ENCODE peak calls at places on chromosomes 6 and 20, in four cellular contexts. One of them, this sample, is unnamed.

GRCh38 chr6:152651986-152652385 is 14.8 kb upstream of the SYNE1 start:
- DNase-seq in fibroblast of villous mesenchyme: no peak
- DNase-seq in glomerular endothelial cell: no peak
- DNase-seq in foreskin fibroblast: peak
- DNase-seq in this sample: no peak

GRCh38 chr6:55678330-55679224 is 99.6 kb upstream of the HMGCLL1 start:
- DNase-seq in fibroblast of villous mesenchyme: peak
- DNase-seq in glomerular endothelial cell: no peak
- DNase-seq in foreskin fibroblast: peak
- DNase-seq in this sample: no peak

GRCh38 chr20:49754596-49754995 is 40.9 kb upstream of the B4GALT5 start:
- DNase-seq in fibroblast of villous mesenchyme: no peak
- DNase-seq in foreskin fibroblast: no peak
- DNase-seq in glomerular endothelial cell: no peak
- DNase-seq in this sample: no peak

GRCh38 chr20:3788685-3789155 is 2.2 kb upstream of the CENPB start:
- DNase-seq in fibroblast of villous mesenchyme: no peak
- DNase-seq in glomerular endothelial cell: no peak
- DNase-seq in foreskin fibroblast: peak
- DNase-seq in this sample: no peak

GRCh38 chr20:32979201-32979998 is 24.8 kb downstream of the SUN5 start:
- DNase-seq in foreskin fibroblast: no peak
- DNase-seq in fibroblast of villous mesenchyme: no peak
- DNase-seq in glomerular endothelial cell: no peak
- DNase-seq in this sample: no peak

GRCh38 chr20:23331951-23332350 is 18.6 kb upstream of the NXT1 start:
- DNase-seq in glomerular endothelial cell: no peak
- DNase-seq in foreskin fibroblast: no peak
- DNase-seq in fibroblast of villous mesenchyme: no peak
- DNase-seq in this sample: no peak

GRCh38 chr6:74574794-74575193 is 631.1 kb downstream of the COL12A1 start:
- DNase-seq in foreskin fibroblast: peak
- DNase-seq in glomerular endothelial cell: no peak
- DNase-seq in fibroblast of villous mesenchyme: peak
- DNase-seq in this sample: no peak

GRCh38 chr20:17010181-17010580 is 216.7 kb upstream of the PCSK2 start:
- DNase-seq in glomerular endothelial cell: no peak
- DNase-seq in fibroblast of villous mesenchyme: no peak
- DNase-seq in foreskin fibroblast: no peak
- DNase-seq in this sample: no peak

GRCh38 chr6:145453376-145453775 is 281.9 kb downstream of the EPM2A start:
- DNase-seq in foreskin fibroblast: peak
- DNase-seq in glomerular endothelial cell: no peak
- DNase-seq in fibroblast of villous mesenchyme: peak
- DNase-seq in this sample: no peak

GRCh38 chr6:111657146-111657545 is 51.5 kb upstream of the TRAF3IP2 start:
- DNase-seq in foreskin fibroblast: peak
- DNase-seq in fibroblast of villous mesenchyme: peak
- DNase-seq in glomerular endothelial cell: peak
- DNase-seq in this sample: no peak

GRCh38 chr6:138403324-138403800 is 661 bp upstream of the HEBP2 start:
- DNase-seq in fibroblast of villous mesenchyme: peak
- DNase-seq in foreskin fibroblast: peak
- DNase-seq in glomerular endothelial cell: no peak
- DNase-seq in this sample: no peak

GRCh38 chr6:10215711-10216110 is 199.2 kb downstream of the TFAP2A start:
- DNase-seq in fibroblast of villous mesenchyme: no peak
- DNase-seq in glomerular endothelial cell: no peak
- DNase-seq in foreskin fibroblast: no peak
- DNase-seq in this sample: no peak

GRCh38 chr6:3766219-3766618 is 14.7 kb upstream of the PXDC1 start:
- DNase-seq in foreskin fibroblast: peak
- DNase-seq in fibroblast of villous mesenchyme: peak
- DNase-seq in glomerular endothelial cell: no peak
- DNase-seq in this sample: no peak

GRCh38 chr6:150452642-150453243 is 83.9 kb downstream of the IYD start:
- DNase-seq in foreskin fibroblast: no peak
- DNase-seq in fibroblast of villous mesenchyme: no peak
- DNase-seq in glomerular endothelial cell: peak
- DNase-seq in this sample: no peak

GRCh38 chr6:35817515-35817914 is 12.4 kb downstream of the LHFPL5 start:
- DNase-seq in foreskin fibroblast: no peak
- DNase-seq in glomerular endothelial cell: no peak
- DNase-seq in fibroblast of villous mesenchyme: no peak
- DNase-seq in this sample: no peak

GRCh38 chr6:163415620-163416379 is 1.3 kb downstream of the QKI start:
- DNase-seq in glomerular endothelial cell: no peak
- DNase-seq in fibroblast of villous mesenchyme: peak
- DNase-seq in foreskin fibroblast: peak
- DNase-seq in this sample: peak

GRCh38 chr20:3686867-3687321 is 5.1 kb upstream of the ADAM33 start:
- DNase-seq in foreskin fibroblast: peak
- DNase-seq in glomerular endothelial cell: no peak
- DNase-seq in fibroblast of villous mesenchyme: peak
- DNase-seq in this sample: no peak

GRCh38 chr6:145028144-145028818 is 707.0 kb downstream of the EPM2A start:
- DNase-seq in glomerular endothelial cell: peak
- DNase-seq in foreskin fibroblast: peak
- DNase-seq in fibroblast of villous mesenchyme: peak
- DNase-seq in this sample: no peak

GRCh38 chr6:31180500-31180899 is 10.0 kb upstream of the POU5F1 start:
- DNase-seq in foreskin fibroblast: peak
- DNase-seq in glomerular endothelial cell: no peak
- DNase-seq in fibroblast of villous mesenchyme: peak
- DNase-seq in this sample: peak

GRCh38 chr20:23727016-23727415 is 23.7 kb downstream of the CST1 start:
- DNase-seq in foreskin fibroblast: no peak
- DNase-seq in glomerular endothelial cell: no peak
- DNase-seq in fibroblast of villous mesenchyme: no peak
- DNase-seq in this sample: no peak

GRCh38 chr6:146337376-146337775 is 206.3 kb upstream of the RAB32 start:
- DNase-seq in fibroblast of villous mesenchyme: no peak
- DNase-seq in glomerular endothelial cell: no peak
- DNase-seq in foreskin fibroblast: no peak
- DNase-seq in this sample: no peak

GRCh38 chr6:40962241-40962640 is 76.8 kb downstream of the UNC5CL start:
- DNase-seq in glomerular endothelial cell: no peak
- DNase-seq in fibroblast of villous mesenchyme: peak
- DNase-seq in foreskin fibroblast: peak
- DNase-seq in this sample: no peak

GRCh38 chr6:147724454-147724853 is 216.0 kb downstream of the SAMD5 start:
- DNase-seq in foreskin fibroblast: no peak
- DNase-seq in fibroblast of villous mesenchyme: no peak
- DNase-seq in glomerular endothelial cell: no peak
- DNase-seq in this sample: no peak

GRCh38 chr6:168554472-168554871 is 113.5 kb downstream of the SMOC2 start:
- DNase-seq in glomerular endothelial cell: no peak
- DNase-seq in foreskin fibroblast: no peak
- DNase-seq in fibroblast of villous mesenchyme: no peak
- DNase-seq in this sample: no peak

GRCh38 chr6:41966961-41967311 is 25.3 kb upstream of the CCND3 start:
- DNase-seq in fibroblast of villous mesenchyme: peak
- DNase-seq in foreskin fibroblast: peak
- DNase-seq in glomerular endothelial cell: no peak
- DNase-seq in this sample: no peak

GRCh38 chr6:85321926-85322325 is 128.0 kb upstream of the NT5E start:
- DNase-seq in foreskin fibroblast: no peak
- DNase-seq in glomerular endothelial cell: no peak
- DNase-seq in fibroblast of villous mesenchyme: no peak
- DNase-seq in this sample: no peak

GRCh38 chr6:2876210-2877056 is 26.7 kb downstream of the SERPINB9 start:
- DNase-seq in foreskin fibroblast: peak
- DNase-seq in glomerular endothelial cell: peak
- DNase-seq in fibroblast of villous mesenchyme: peak
- DNase-seq in this sample: no peak

GRCh38 chr6:83019741-83020140 is 45.9 kb downstream of the UBE3D start:
- DNase-seq in fibroblast of villous mesenchyme: no peak
- DNase-seq in foreskin fibroblast: no peak
- DNase-seq in glomerular endothelial cell: no peak
- DNase-seq in this sample: no peak

GRCh38 chr6:38783436-38784228 is 68.5 kb downstream of the DNAH8 start:
- DNase-seq in glomerular endothelial cell: no peak
- DNase-seq in foreskin fibroblast: no peak
- DNase-seq in fibroblast of villous mesenchyme: no peak
- DNase-seq in this sample: no peak

GRCh38 chr20:48769111-48769879 is 58.5 kb downstream of the PREX1 start:
- DNase-seq in fibroblast of villous mesenchyme: peak
- DNase-seq in glomerular endothelial cell: no peak
- DNase-seq in foreskin fibroblast: no peak
- DNase-seq in this sample: peak

GRCh38 chr20:22350624-22351023 is 233.7 kb downstream of the FOXA2 start:
- DNase-seq in foreskin fibroblast: no peak
- DNase-seq in glomerular endothelial cell: no peak
- DNase-seq in fibroblast of villous mesenchyme: no peak
- DNase-seq in this sample: no peak

GRCh38 chr20:24633521-24633920 is 164.1 kb downstream of the SYNDIG1 start:
- DNase-seq in foreskin fibroblast: no peak
- DNase-seq in fibroblast of villous mesenchyme: no peak
- DNase-seq in glomerular endothelial cell: no peak
- DNase-seq in this sample: no peak

GRCh38 chr6:169172946-169173345 is 80.7 kb downstream of the THBS2 start:
- DNase-seq in foreskin fibroblast: peak
- DNase-seq in fibroblast of villous mesenchyme: no peak
- DNase-seq in glomerular endothelial cell: no peak
- DNase-seq in this sample: no peak

GRCh38 chr6:33628401-33628964 is 7.4 kb downstream of the ITPR3 start:
- DNase-seq in foreskin fibroblast: no peak
- DNase-seq in glomerular endothelial cell: no peak
- DNase-seq in fibroblast of villous mesenchyme: no peak
- DNase-seq in this sample: no peak

GRCh38 chr6:28794175-28795002 is 129.4 kb downstream of the TRIM27 start:
- DNase-seq in foreskin fibroblast: peak
- DNase-seq in glomerular endothelial cell: no peak
- DNase-seq in fibroblast of villous mesenchyme: peak
- DNase-seq in this sample: peak

GRCh38 chr6:105920071-105920470 is 166.1 kb upstream of the PRDM1 start:
- DNase-seq in glomerular endothelial cell: no peak
- DNase-seq in foreskin fibroblast: no peak
- DNase-seq in fibroblast of villous mesenchyme: no peak
- DNase-seq in this sample: no peak

GRCh38 chr6:56902551-56903464 is 52.1 kb upstream of the BEND6 start:
- DNase-seq in fibroblast of villous mesenchyme: peak
- DNase-seq in glomerular endothelial cell: no peak
- DNase-seq in foreskin fibroblast: peak
- DNase-seq in this sample: peak

GRCh38 chr6:43200541-43200940 is 18.5 kb downstream of the CUL9 start:
- DNase-seq in glomerular endothelial cell: no peak
- DNase-seq in fibroblast of villous mesenchyme: no peak
- DNase-seq in foreskin fibroblast: no peak
- DNase-seq in this sample: no peak